ENCODE peak calls at places on chromosomes 13 and 19, in six cellular contexts. G is adrenal gland, M is breast epithelium, O is transverse colon, A is esophagus muscularis mucosa, T is Peyer's patch. I is an unnamed sample. For H3K9me3, the result is how much of the 10 kb centered on the place peaks cover.

GRCh38 chr19:50838239-50838638 is 4.9 kb upstream of the KLK15 start:
- DNase-seq in G (no peak), M (no peak), O (no peak), A (no peak), T (no peak), I (no peak)

GRCh38 chr19:33098023-33098652 is 17.2 kb downstream of the GPATCH1 start:
- DNase-seq in G (peak), M (no peak), O (peak), A (no peak), T (no peak), I (no peak)

GRCh38 chr13:20197361-20197834 is 4.7 kb upstream of the GJB2 start:
- DNase-seq in G (peak), M (no peak), O (no peak), A (no peak), T (no peak), I (no peak)

GRCh38 chr19:661427-662196 is 1.4 kb downstream of the RNF126 start:
- DNase-seq in G (peak), M (no peak), O (peak), A (no peak), T (peak), I (peak)

GRCh38 chr19:51136891-51137551 is 5.1 kb upstream of the SIGLEC7 start:
- DNase-seq in G (peak), M (no peak), O (no peak), A (no peak), T (no peak), I (peak)

GRCh38 chr13:72792640-72793039 is 10.7 kb downstream of the PIBF1 start:
- DNase-seq in G (no peak), M (no peak), O (no peak), A (no peak), T (no peak), I (no peak)

GRCh38 chr19:1019980-1020867 is 699 bp downstream of the TMEM259 start:
- DNase-seq in G (peak), M (no peak), O (no peak), A (no peak), T (peak), I (peak)

GRCh38 chr19:1503089-1503924 is 9.5 kb downstream of the ADAMTSL5 start:
- DNase-seq in G (peak), M (no peak), O (peak), A (no peak), T (peak), I (peak)

GRCh38 chr13:33280923-33281322 is 4.6 kb downstream of the STARD13 start:
- DNase-seq in G (no peak), M (no peak), O (no peak), A (no peak), T (no peak), I (no peak)

GRCh38 chr19:14561832-14562351 is 10.0 kb downstream of the NDUFB7 start:
- DNase-seq in G (peak), M (no peak), O (no peak), A (no peak), T (no peak), I (no peak)

GRCh38 chr13:107209811-107210210 is 641.9 kb upstream of the ARGLU1 start:
- DNase-seq in G (no peak), M (no peak), O (no peak), A (no peak), T (no peak), I (no peak)

DNA sequence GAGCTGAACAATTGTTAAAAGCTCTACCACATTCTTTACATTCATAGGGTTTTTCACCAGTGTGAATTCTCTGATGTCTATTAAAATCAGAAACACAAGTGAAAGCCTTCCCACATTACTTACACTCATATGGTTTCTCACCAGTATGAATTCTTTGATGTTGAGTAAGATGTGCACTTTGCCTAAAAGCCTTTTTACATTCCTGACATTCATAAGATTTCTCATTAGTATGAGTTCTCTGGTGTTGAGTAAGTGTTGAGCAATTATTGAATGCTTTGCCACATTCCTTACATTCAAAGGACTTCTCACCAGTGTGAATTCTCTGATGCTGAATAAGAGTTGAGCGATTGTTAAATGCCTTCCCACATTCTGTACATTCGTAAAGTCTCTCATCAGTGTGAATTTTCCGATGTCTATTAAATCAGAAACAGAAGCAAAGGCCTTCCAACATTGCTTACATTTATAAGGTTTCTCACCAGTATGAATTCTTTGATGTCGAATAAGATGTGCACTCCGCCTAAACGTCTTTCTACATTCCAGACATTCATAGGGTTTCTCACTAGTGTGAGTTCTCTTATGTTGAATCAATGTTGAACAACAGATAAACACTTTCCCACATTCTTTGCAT is 14.2 kb upstream of the ZFP30 start:
- DNase-seq in G (no peak), M (no peak), O (no peak), A (no peak), T (no peak), I (no peak)
- H3K9me3 ChIP-seq in G (half or more), M (half or more), O (half or more), A (half or more), T (half or more), I (half or more)

GRCh38 chr19:45145270-45146189 is 15.3 kb downstream of the NKPD1 start:
- DNase-seq in G (no peak), M (no peak), O (no peak), A (no peak), T (no peak), I (no peak)

GRCh38 chr19:45146251-45146650 is 14.5 kb downstream of the NKPD1 start:
- DNase-seq in G (no peak), M (no peak), O (no peak), A (no peak), T (no peak), I (no peak)

GRCh38 chr19:45142728-45143115 is 18.1 kb downstream of the NKPD1 start:
- DNase-seq in G (peak), M (no peak), O (no peak), A (no peak), T (no peak), I (no peak)

GRCh38 chr19:45146716-45147337 is 14.0 kb downstream of the NKPD1 start:
- DNase-seq in G (no peak), M (no peak), O (no peak), A (no peak), T (no peak), I (peak)

DNA sequence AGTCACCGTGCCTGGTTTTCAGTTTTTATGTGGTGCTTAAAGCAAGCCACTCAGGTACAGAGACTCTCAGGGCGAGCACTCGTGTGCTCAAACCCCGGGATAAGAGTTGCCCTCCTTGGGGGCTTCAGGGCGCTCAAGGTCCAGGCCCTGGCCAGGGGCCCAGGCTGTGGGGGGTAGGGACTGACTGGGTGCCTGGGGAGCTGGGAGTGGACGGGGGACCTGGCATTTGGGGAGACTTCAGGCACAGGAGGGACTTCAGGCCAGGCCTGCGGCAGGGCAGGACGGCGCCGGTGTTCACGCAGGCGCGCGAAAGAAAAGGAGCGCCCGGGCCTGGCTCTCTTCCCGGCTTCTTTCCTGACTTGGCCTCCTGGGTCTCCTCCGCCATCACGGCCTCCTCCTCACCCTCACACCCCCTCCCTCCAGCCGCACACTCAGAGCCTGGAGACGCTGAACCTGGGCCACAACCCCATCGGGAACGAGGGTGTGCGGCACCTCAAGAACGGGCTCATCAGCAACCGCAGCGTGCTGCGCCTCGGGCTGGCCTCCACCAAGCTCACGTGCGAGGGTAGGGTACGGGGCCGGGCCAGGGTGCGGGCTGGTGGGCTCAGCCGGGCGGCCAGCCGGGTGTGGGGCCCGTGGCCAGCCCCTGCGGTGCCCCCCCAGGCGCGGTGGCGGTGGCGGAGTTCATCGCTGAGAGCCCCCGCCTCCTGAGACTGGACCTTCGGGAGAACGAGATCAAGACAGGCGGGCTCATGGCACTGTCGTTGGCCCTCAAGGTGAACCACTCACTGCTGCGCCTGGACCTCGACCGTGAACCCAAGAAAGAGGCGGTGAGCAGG is 16.1 kb downstream of the NKPD1 start:
- DNase-seq in G (no peak), M (no peak), O (no peak), A (no peak), T (no peak), I (peak)
- TF ChIP-seq POLR2A in G (no peak), M (no peak), O (no peak), A (no peak), T (no peak), I (no peak)

GRCh38 chr19:12884627-12884925 is 2.4 kb downstream of the KLF1 start:
- DNase-seq in G (no peak), M (no peak), O (no peak), A (no peak), T (no peak), I (no peak)
- H3K9me3 ChIP-seq in G (under half), M (under half), O (under half), A (under half), T (under half), I (under half)

GRCh38 chr19:56314018-56314583 is 538 bp downstream of the ZSCAN5A start:
- DNase-seq in G (no peak), M (no peak), O (no peak), A (no peak), T (no peak), I (no peak)
- TF ChIP-seq POLR2A in G (no peak), M (no peak), O (peak), A (no peak), T (peak), I (no peak)

DNA sequence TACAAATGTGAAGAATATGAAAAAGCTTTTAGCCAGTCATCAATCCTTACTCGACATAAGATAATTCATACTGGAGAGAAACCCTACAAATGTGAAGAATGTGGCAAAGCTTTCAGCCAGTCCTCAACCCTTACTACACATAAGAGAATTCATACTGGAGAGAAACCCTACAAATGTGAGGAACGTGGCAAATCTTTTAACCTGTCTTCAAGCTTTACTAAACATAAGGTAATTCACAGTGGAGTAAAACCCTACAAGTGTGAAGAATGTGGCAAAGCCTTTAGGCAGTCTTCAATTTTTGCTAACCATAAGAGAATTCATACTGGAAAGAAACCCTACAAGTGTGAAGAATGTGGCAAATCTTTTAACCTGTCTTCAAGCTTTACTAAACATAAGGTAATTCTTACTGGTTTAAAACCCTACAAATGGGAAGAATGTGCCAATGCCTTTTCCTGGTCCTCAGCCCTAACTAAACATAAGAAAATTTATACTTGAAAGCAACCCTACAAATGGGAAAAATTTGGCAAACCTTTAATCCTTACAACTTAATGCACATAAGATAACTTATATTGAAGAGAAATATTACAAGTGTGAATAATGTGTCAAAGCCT is 74.1 kb upstream of the ZNF681 start:
- DNase-seq in G (no peak), M (no peak), O (no peak), A (no peak), T (no peak), I (no peak)
- H3K9me3 ChIP-seq in G (half or more), M (half or more), O (half or more), A (under half), T (under half), I (half or more)

GRCh38 chr13:109592776-109593175 is 193.6 kb downstream of the IRS2 start:
- DNase-seq in G (no peak), M (no peak), O (no peak), A (no peak), T (no peak), I (no peak)
- TF ChIP-seq POLR2A in G (no peak), M (no peak), O (no peak), A (no peak), T (no peak), I (no peak)

DNA sequence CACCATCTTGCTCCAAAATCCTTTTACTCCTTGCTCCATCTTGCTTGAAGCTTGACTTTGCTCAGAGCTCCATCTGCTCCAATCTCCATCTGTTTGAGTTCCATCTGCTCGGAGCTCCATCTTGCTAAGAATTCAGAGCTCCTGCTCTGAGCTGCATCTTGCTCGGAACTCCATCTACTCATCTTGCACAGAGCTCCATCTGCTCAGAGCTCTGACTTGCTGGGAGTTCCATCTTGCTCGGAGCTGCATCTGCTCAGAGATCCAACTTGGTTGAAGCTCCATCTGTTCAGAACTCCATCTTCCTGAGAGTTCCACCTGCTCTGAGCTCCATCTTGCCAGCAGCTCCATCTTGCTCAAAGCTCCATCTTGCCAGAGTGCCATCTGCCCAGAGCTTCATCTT is 80.6 kb upstream of the ZNF98 start:
- DNase-seq in G (no peak), M (no peak), O (no peak), A (peak), T (no peak), I (no peak)
- H3K9me3 ChIP-seq in G (under half), M (half or more), O (under half), A (under half), T (under half), I (under half)

GRCh38 chr19:4401482-4402170 is 814 bp upstream of the CHAF1A start:
- DNase-seq in G (no peak), M (no peak), O (no peak), A (no peak), T (no peak), I (no peak)

GRCh38 chr19:4403005-4403761 is 743 bp downstream of the CHAF1A start:
- DNase-seq in G (no peak), M (no peak), O (no peak), A (no peak), T (peak), I (no peak)

GRCh38 chr19:4402171-4403004 is at the start of gene CHAF1A:
- DNase-seq in G (peak), M (peak), O (peak), A (peak), T (peak), I (peak)

GRCh38 chr19:4396949-4397783 is 3.2 kb downstream of the SH3GL1 start:
- DNase-seq in G (peak), M (no peak), O (no peak), A (no peak), T (no peak), I (no peak)

GRCh38 chr19:4399871-4400768 is at the start of gene SH3GL1:
- DNase-seq in G (peak), M (peak), O (peak), A (peak), T (peak), I (peak)
- TF ChIP-seq POLR2A in G (peak), M (no peak), O (peak), A (peak), T (no peak), I (peak)

I was measured in upper lobe of left lung.